ENCODE peak calls at places on chromosomes 13 and 19, in four cellular contexts. Q is GM23338, Z is SK-N-SH, M is PC-3. E is an unnamed sample.

GRCh38 chr13:100230813-100231575 is 142.1 kb downstream of the PCCA start:
- DNase-seq in Q (no peak), Z (no peak), M (no peak), E (no peak)

GRCh38 chr19:2026770-2027169 is 11.3 kb upstream of the BTBD2 start:
- DNase-seq in Q (no peak), Z (no peak), M (no peak), E (no peak)

GRCh38 chr19:44303976-44304568 is 753 bp downstream of the ZNF235 start:
- DNase-seq in Q (peak; percentile 17), Z (peak; percentile 62), M (peak; percentile 26), E (peak; percentile 39)

GRCh38 chr19:19211499-19212432 is at the start of gene NCAN:
- DNase-seq in Q (peak; percentile 84), Z (peak; percentile 96), M (no peak), E (no peak)

GRCh38 chr13:27419333-27419732 is 5.1 kb upstream of the GTF3A start:
- DNase-seq in Q (no peak), Z (no peak), M (peak; percentile 45), E (no peak)

GRCh38 chr13:42525035-42525504 is 48.9 kb upstream of the TNFSF11 start:
- DNase-seq in Q (no peak), Z (no peak), M (peak; percentile 83), E (peak; percentile 47)

GRCh38 chr13:76226941-76227340 is 590.8 kb downstream of the LMO7 start:
- DNase-seq in Q (no peak), Z (no peak), M (no peak), E (no peak)

GRCh38 chr19:7855426-7856276 is 18.5 kb downstream of the PRR36 start:
- DNase-seq in Q (no peak), Z (no peak), M (no peak), E (no peak)

GRCh38 chr13:113207890-113208423 is 512 bp downstream of the PCID2 start:
- DNase-seq in Q (peak; percentile 70), Z (no peak), M (peak; percentile 22), E (peak; percentile 75)

GRCh38 chr19:2363419-2363818 is 3.4 kb downstream of the TMPRSS9 start:
- DNase-seq in Q (no peak), Z (peak; percentile 30), M (no peak), E (no peak)

GRCh38 chr19:20238025-20238623 is 71.1 kb downstream of the ZNF486 start:
- DNase-seq in Q (peak; percentile 99), Z (peak; percentile 80), M (no peak), E (peak; percentile 90)

GRCh38 chr13:40096357-40096911 is 441.0 kb downstream of the COG6 start:
- DNase-seq in Q (no peak), Z (no peak), M (no peak), E (no peak)

GRCh38 chr13:39133781-39134180 is 95.5 kb downstream of the NHLRC3 start:
- DNase-seq in Q (no peak), Z (no peak), M (no peak), E (no peak)

GRCh38 chr13:27556109-27556508 is 64.2 kb downstream of the LNX2 start:
- DNase-seq in Q (no peak), Z (no peak), M (peak; percentile 23), E (no peak)

GRCh38 chr19:42386974-42387707 is 3.0 kb downstream of the CNFN start:
- DNase-seq in Q (peak; percentile 93), Z (peak; percentile 91), M (peak; percentile 80), E (peak; percentile 82)

GRCh38 chr13:50125306-50125555 is 110.0 kb downstream of the KCNRG start:
- DNase-seq in Q (no peak), Z (no peak), M (no peak), E (no peak)

GRCh38 chr13:86864376-86864775 is 806.8 kb upstream of the SLITRK5 start:
- DNase-seq in Q (no peak), Z (no peak), M (peak; percentile 42), E (no peak)

GRCh38 chr19:18972301-18972831 is 31.3 kb upstream of the HOMER3 start:
- DNase-seq in Q (no peak), Z (no peak), M (no peak), E (no peak)

GRCh38 chr13:76764429-76764828 is 121.8 kb downstream of the KCTD12 start:
- DNase-seq in Q (no peak), Z (no peak), M (peak; percentile 36), E (no peak)

GRCh38 chr19:35841961-35842595 is 10.2 kb downstream of the NPHS1 start:
- DNase-seq in Q (no peak), Z (no peak), M (no peak), E (no peak)

GRCh38 chr19:51903192-51903591 is 1.6 kb downstream of the ZNF649 start:
- DNase-seq in Q (peak; percentile 42), Z (no peak), M (no peak), E (no peak)

GRCh38 chr19:37304190-37304883 is 66.6 kb upstream of the ZNF527 start:
- DNase-seq in Q (no peak), Z (peak; percentile 73), M (no peak), E (peak; percentile 41)

GRCh38 chr13:26425439-26426358 is 131.8 kb upstream of the WASF3 start:
- DNase-seq in Q (no peak), Z (no peak), M (peak; percentile 18), E (peak; percentile 25)

GRCh38 chr13:98420560-98421175 is 156.2 kb downstream of the STK24 start:
- DNase-seq in Q (no peak), Z (no peak), M (no peak), E (no peak)

GRCh38 chr19:46269085-46269484 is 27.8 kb upstream of the HIF3A start:
- DNase-seq in Q (no peak), Z (no peak), M (no peak), E (no peak)

GRCh38 chr19:46270521-46271256 is 26.2 kb upstream of the HIF3A start:
- DNase-seq in Q (peak; percentile 66), Z (no peak), M (no peak), E (no peak)

DNA sequence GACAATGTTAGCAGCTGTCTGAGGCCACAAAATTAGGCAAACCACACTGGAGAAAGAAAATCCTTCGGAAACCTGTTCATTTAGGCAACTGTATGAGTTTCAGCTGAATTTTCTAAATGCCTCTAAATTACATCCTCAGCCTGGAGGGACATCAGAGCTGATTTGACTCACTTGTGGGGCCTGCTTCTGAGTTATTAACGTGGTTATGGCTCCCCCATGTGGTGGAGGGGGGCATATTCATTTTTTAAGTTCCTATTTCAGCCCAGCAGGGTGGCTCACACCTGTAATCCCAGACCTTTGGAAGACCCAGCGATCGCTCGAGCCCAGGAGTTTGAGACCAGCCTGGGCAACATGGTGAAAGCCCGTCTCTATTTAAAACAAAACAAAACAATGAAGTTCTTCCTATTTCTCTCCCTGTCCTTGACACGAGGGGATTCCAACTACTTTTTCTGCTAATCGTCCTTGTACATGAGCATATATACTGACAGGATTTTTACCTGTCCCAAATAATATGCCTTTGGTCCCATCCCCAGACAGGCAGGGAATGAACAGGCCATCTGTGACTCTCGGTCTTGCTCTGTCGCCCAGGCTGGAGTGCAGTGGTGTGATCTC is 31.5 kb upstream of the HIF3A start:
- DNase-seq in Q (peak; percentile 91), Z (peak; percentile 78), M (peak; percentile 75), E (peak; percentile 91)
- TF ChIP-seq EZH2phosphoT487 in Q (no peak), Z (no peak), M (no peak), E (no peak)

DNA sequence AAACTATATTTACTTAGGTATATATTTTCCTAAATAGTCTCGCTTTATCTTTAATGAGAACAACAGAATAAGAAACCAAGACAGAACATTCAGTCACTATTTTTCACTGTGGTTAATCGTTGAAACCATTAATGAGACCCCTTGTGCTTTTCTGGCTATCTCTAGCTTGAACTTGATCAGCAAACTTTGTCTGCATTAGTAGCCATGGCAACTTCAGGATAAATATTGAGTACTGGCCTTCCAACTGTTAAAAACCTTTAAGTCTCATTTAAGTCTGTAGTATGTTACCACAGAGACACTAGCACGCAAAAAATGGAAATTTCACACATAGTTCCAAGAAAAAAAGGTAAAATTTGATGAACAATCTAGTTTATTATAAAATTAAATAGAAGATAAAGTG is 946.0 kb downstream of the SLITRK5 start:
- DNase-seq in Q (peak; percentile 4), Z (no peak), M (no peak), E (no peak)
- H3K9me2 ChIP-seq in Q (peaks cover 10% of the 10 kb centered on the region), Z (no peaks in the 10 kb centered on the region), M (no peaks in the 10 kb centered on the region), E (no peaks in the 10 kb centered on the region)

DNA sequence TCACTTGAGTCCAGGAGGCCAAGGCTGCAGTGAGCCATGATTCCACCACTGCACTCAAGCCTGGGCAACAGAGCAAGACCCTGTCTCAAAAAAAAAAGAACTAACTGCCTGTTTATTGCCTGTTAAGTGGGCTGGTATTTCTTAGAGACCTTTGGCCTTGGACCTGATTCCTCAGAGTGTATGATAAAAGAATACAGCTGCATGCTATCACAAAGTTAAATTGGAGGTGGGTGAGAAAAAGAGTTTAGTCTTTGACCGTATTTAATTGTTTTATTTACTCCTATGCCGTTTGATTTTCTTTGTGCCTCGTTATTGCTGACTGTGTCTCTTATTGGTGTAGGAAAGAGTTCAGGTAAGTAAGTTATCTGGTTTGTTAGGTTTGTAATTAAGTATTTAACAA is 25.3 kb upstream of the DPY19L3 start:
- DNase-seq in Q (no peak), Z (no peak), M (no peak), E (no peak)
- H2AFZ ChIP-seq in Q (no peak overlapping the region), Z (no peak overlapping the region), M (no peak overlapping the region), E (no peak overlapping the region)

GRCh38 chr19:678791-679388 is 2.7 kb downstream of the FSTL3 start:
- DNase-seq in Q (no peak), Z (no peak), M (no peak), E (no peak)

GRCh38 chr19:677201-677600 is 1.0 kb downstream of the FSTL3 start:
- DNase-seq in Q (no peak), Z (peak; percentile 67), M (peak; percentile 70), E (peak; percentile 85)

GRCh38 chr19:676343-677105 is at the start of gene FSTL3:
- DNase-seq in Q (no peak), Z (no peak), M (peak; percentile 15), E (peak; percentile 77)

GRCh38 chr19:676007-676342 is 217 bp upstream of the FSTL3 start:
- DNase-seq in Q (no peak), Z (no peak), M (no peak), E (no peak)

DNA sequence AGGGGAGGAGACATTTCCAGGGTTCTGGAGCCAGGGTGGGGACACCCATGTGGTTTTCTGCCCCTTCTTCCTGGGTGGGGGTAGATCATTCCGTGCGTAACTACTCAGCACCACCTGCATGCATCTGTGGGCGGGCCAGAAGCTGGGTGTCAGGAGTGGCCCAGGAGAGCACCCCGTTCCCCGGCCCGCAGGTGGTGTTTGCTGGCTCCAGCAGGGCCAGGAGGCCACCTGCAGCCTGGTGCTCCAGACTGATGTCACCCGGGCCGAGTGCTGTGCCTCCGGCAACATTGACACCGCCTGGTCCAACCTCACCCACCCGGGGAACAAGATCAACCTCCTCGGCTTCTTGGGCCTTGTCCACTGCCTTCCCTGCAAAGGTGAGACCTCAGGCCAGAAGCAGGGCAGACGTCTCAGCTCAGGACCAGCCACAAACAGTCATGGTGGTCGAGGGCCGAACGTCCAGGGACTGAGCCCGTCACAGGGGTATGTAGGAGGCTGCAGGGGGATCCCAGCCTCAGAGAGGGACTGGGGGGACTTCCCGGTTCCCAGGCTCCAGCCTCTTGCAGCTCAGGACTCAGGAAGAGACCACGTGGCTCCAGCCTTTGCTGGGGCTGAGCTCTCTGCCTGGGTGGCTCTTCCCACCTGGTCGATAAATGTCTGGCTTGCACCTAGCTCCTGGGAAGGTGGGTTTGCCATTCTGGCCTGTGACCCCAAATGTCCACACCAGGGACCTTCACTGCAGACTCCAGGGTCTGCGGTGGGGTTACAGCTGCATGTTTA is 1.6 kb downstream of the FSTL3 start:
- DNase-seq in Q (no peak), Z (no peak), M (peak; percentile 42), E (peak; percentile 57)
- TF ChIP-seq EZH2phosphoT487 in Q (no peak), Z (no peak), M (no peak), E (no peak)